ENCODE peak calls at places on chromosomes 13 and 19, in seven cellular contexts. M is K562, B is SK-N-SH, A is T47D, T is HepG2, R is GM12878, W is H1. U is an unnamed sample.

GRCh38 chr13:112143753-112144615 is 77.0 kb downstream of the SOX1 start:
- DNase-seq in T (no peak), M (no peak), W (no peak), R (no peak), B (no peak), A (no peak), U (no peak)

GRCh38 chr19:7063764-7064418 is 5.4 kb upstream of the MBD3L3 start:
- DNase-seq in A (no peak), B (no peak), T (no peak), M (no peak), W (no peak), R (no peak), U (no peak)

GRCh38 chr19:32837531-32837930 is 32.0 kb downstream of the SLC7A9 start:
- DNase-seq in R (no peak), A (no peak), B (no peak), W (no peak), T (no peak), M (no peak), U (no peak)

GRCh38 chr13:20482818-20483217 is 42.8 kb downstream of the CRYL1 start:
- DNase-seq in B (no peak), W (no peak), R (no peak), T (no peak), M (no peak), A (no peak), U (no peak)

GRCh38 chr19:10876459-10877240 is 5.3 kb downstream of the CARM1 start:
- DNase-seq in W (no peak), R (peak; percentile 79), T (no peak), M (no peak), B (no peak), A (no peak), U (no peak)

GRCh38 chr19:46787331-46788100 is 878 bp downstream of the SLC1A5 start:
- DNase-seq in R (no peak), T (peak; percentile 54), W (peak; percentile 64), B (peak; percentile 74), A (peak; percentile 53), M (peak; percentile 67), U (no peak)

GRCh38 chr19:13150919-13151604 is 851 bp downstream of the IER2 start:
- DNase-seq in W (peak; percentile 58), M (no peak), R (no peak), T (no peak), B (no peak), A (peak; percentile 28), U (no peak)

GRCh38 chr19:13055213-13056051 is 47.2 kb downstream of the LYL1 start:
- DNase-seq in A (no peak), B (peak; percentile 89), R (no peak), W (peak; percentile 80), T (no peak), M (no peak), U (no peak)

GRCh38 chr13:60754691-60755090 is 357.7 kb downstream of the TDRD3 start:
- DNase-seq in B (no peak), W (no peak), R (no peak), M (no peak), A (no peak), T (no peak), U (no peak)

GRCh38 chr13:94595006-94595942 is 678 bp downstream of the TGDS start:
- DNase-seq in T (no peak), B (peak; percentile 29), R (no peak), W (no peak), A (peak; percentile 18), M (peak; percentile 30), U (no peak)

GRCh38 chr19:48760514-48761221 is 5.3 kb downstream of the FGF21 start:
- DNase-seq in R (no peak), T (peak; percentile 48), W (no peak), A (no peak), M (no peak), B (no peak), U (no peak)

GRCh38 chr13:79225487-79226232 is 180.4 kb downstream of the RBM26 start:
- DNase-seq in M (no peak), B (no peak), R (no peak), T (no peak), A (no peak), W (no peak), U (no peak)

GRCh38 chr19:33299061-33299665 is 3.2 kb downstream of the CEBPA start:
- DNase-seq in B (peak; percentile 15), M (no peak), R (no peak), A (no peak), T (no peak), W (no peak), U (no peak)

GRCh38 chr13:75715598-75716523 is 79.7 kb downstream of the LMO7 start:
- DNase-seq in B (no peak), M (no peak), R (peak; percentile 41), A (peak; percentile 24), W (no peak), T (no peak), U (no peak)

GRCh38 chr13:64293923-64294322 is 2878.3 kb upstream of the PCDH20 start:
- DNase-seq in A (no peak), R (no peak), B (no peak), M (no peak), W (no peak), T (no peak), U (no peak)

GRCh38 chr13:113573065-113573464 is 11.5 kb upstream of the TFDP1 start:
- DNase-seq in W (no peak), M (no peak), R (no peak), A (no peak), B (no peak), T (no peak), U (no peak)

GRCh38 chr19:12687496-12688196 is at the start of gene GNG14:
- DNase-seq in T (no peak), M (no peak), A (no peak), R (no peak), B (no peak), W (no peak), U (no peak)

GRCh38 chr19:10086904-10087256 is 763 bp downstream of the SHFL start:
- DNase-seq in A (no peak), T (no peak), R (no peak), B (no peak), W (no peak), M (peak; percentile 62), U (no peak)

GRCh38 chr13:82187227-82187626 is 1695.0 kb downstream of the SLITRK1 start:
- DNase-seq in A (no peak), T (no peak), W (no peak), M (no peak), R (no peak), B (no peak), U (no peak)

GRCh38 chr13:28204043-28204442 is 65.7 kb downstream of the PAN3 start:
- DNase-seq in M (no peak), R (no peak), W (no peak), A (no peak), B (no peak), T (peak; percentile 32), U (no peak)

GRCh38 chr13:63010072-63010658 is 1594.5 kb upstream of the PCDH20 start:
- DNase-seq in T (no peak), A (no peak), W (no peak), M (no peak), B (no peak), R (no peak), U (no peak)

GRCh38 chr13:21913010-21913409 is 242.1 kb downstream of the FGF9 start:
- DNase-seq in W (no peak), A (peak; percentile 52), M (peak; percentile 1), T (no peak), B (no peak), R (no peak), U (peak; percentile 12)

GRCh38 chr19:7912144-7912696 is 2.4 kb upstream of the TGFBR3L start:
- DNase-seq in W (no peak), M (no peak), B (no peak), T (no peak), R (no peak), A (no peak), U (no peak)

GRCh38 chr19:41626877-41627276 is at the start of gene CEACAM4:
- DNase-seq in B (no peak), M (no peak), T (no peak), W (no peak), R (no peak), A (no peak), U (no peak)

GRCh38 chr19:17779281-17779930 is 15.5 kb upstream of the B3GNT3 start:
- DNase-seq in R (no peak), W (peak; percentile 79), B (peak; percentile 49), T (no peak), A (peak; percentile 96), M (peak; percentile 85), U (peak; percentile 93)

GRCh38 chr13:33637978-33638743 is 179.8 kb upstream of the RFC3 start:
- DNase-seq in A (no peak), T (no peak), B (no peak), M (no peak), R (no peak), W (no peak), U (no peak)

GRCh38 chr19:45404557-45405434 is at the start of gene PPP1R13L:
- DNase-seq in T (peak; percentile 76), M (peak; percentile 92), A (peak; percentile 95), B (peak; percentile 92), W (peak; percentile 93), R (peak; percentile 32), U (peak; percentile 96)

GRCh38 chr13:113298001-113298945 is 1.2 kb downstream of the LAMP1 start:
- DNase-seq in M (peak; percentile 70), R (no peak), W (no peak), B (no peak), T (no peak), A (no peak), U (no peak)

GRCh38 chr19:56969726-56970125 is 129.2 kb upstream of the PEG3 start:
- DNase-seq in W (no peak), A (no peak), T (no peak), R (no peak), B (no peak), M (no peak), U (no peak)

DNA sequence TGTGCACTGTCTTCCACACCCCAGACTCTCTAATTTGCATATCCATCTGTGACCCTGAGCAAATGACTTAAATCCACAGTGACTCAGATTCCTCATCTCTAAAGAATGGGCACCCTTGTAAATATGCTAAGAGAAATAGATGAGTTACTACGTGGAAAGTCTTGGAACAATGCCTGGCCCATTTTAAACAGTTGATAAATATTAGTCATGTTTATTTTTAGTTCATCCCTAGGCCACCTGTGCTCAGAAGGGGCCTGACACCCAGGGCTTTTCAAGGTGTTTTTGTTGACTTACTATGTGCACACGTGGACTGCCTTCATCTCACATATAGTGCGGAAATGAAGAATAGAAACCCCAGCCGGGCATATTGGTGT is 806 bp upstream of the PTPRH start:
- DNase-seq in R (no peak), T (peak; percentile 91), B (no peak), W (no peak), M (peak; percentile 35), A (no peak), U (peak; percentile 88)
- TF ChIP-seq JUND in R (no peak), T (no peak), B (peak; percentile 86), W (no peak), M (peak; percentile 3), A (no peak), U (peak; percentile 88)

GRCh38 chr13:39419068-39419467 is 183.9 kb downstream of the LHFPL6 start:
- DNase-seq in W (no peak), A (no peak), B (no peak), T (no peak), M (no peak), R (no peak), U (no peak)
- TF ChIP-seq JUND in W (no peak), A (no peak), B (no peak), T (no peak), M (no peak), R (no peak), U (no peak)

GRCh38 chr19:29927944-29928669 is 13.9 kb upstream of the URI1 start:
- DNase-seq in R (peak; percentile 46), M (no peak), T (peak; percentile 58), B (no peak), A (no peak), W (no peak), U (no peak)
- TF ChIP-seq JUND in R (no peak), M (no peak), T (no peak), B (no peak), A (no peak), W (no peak), U (no peak)

GRCh38 chr13:40259899-40260298 is 406.5 kb downstream of the FOXO1 start:
- DNase-seq in R (no peak), B (no peak), T (no peak), M (no peak), A (no peak), W (no peak), U (no peak)
- TF ChIP-seq JUND in R (no peak), B (no peak), T (no peak), M (no peak), A (no peak), W (no peak), U (no peak)

U was measured in HCT116.